ENCODE peak calls at places on chromosomes 2 and 18, in seven cellular contexts. G is AG04450, P is bronchial epithelial cell, T is heart left ventricle, D is astrocyte, U is pancreas, X is endothelial cell of umbilical vein. M is an unnamed sample.

GRCh38 chr2:21779786-21780185 is 656.0 kb downstream of the TDRD15 start:
- DNase-seq in U (no peak), T (no peak), P (no peak), G (no peak), X (no peak), D (no peak), M (no peak)

GRCh38 chr18:56835331-56835730 is 184.2 kb downstream of the WDR7 start:
- DNase-seq in D (peak; percentile 12), P (no peak), U (no peak), T (no peak), X (no peak), G (no peak), M (no peak)

GRCh38 chr18:50982086-50982801 is 14.4 kb downstream of the ELAC1 start:
- DNase-seq in G (no peak), T (no peak), X (no peak), D (no peak), U (no peak), P (no peak), M (no peak)

GRCh38 chr2:239539776-239540100 is 138.9 kb upstream of the HDAC4 start:
- DNase-seq in X (no peak), P (no peak), G (no peak), T (no peak), D (no peak), U (no peak), M (no peak)

GRCh38 chr2:49241991-49242390 is 87.7 kb upstream of the FSHR start:
- DNase-seq in D (peak; percentile 27), T (no peak), U (no peak), X (no peak), G (no peak), P (no peak), M (no peak)

GRCh38 chr2:188414869-188415753 is 123.4 kb downstream of the GULP1 start:
- DNase-seq in X (no peak), D (peak; percentile 29), P (no peak), T (no peak), U (no peak), G (no peak), M (no peak)

GRCh38 chr2:154556146-154556545 is 142.3 kb upstream of the KCNJ3 start:
- DNase-seq in G (no peak), T (no peak), P (no peak), D (no peak), X (no peak), U (no peak), M (no peak)

GRCh38 chr2:14677039-14677438 is 44.5 kb downstream of the LRATD1 start:
- DNase-seq in T (no peak), X (no peak), D (no peak), P (no peak), U (no peak), G (no peak), M (no peak)

GRCh38 chr2:241816431-241817121 is 7.6 kb downstream of the NEU4 start:
- DNase-seq in P (no peak), G (no peak), X (no peak), U (peak; percentile 51), T (no peak), D (no peak), M (no peak)

GRCh38 chr2:213104089-213104902 is 47.1 kb downstream of the IKZF2 start:
- DNase-seq in P (peak; percentile 22), G (peak; percentile 13), T (no peak), X (no peak), D (peak; percentile 62), U (no peak), M (no peak)

GRCh38 chr2:86498468-86499260 is 57.5 kb downstream of the KDM3A start:
- DNase-seq in D (no peak), P (peak; percentile 95), T (no peak), G (no peak), X (no peak), U (no peak), M (no peak)

GRCh38 chr2:234544659-234545611 is 48.1 kb upstream of the ARL4C start:
- DNase-seq in X (peak; percentile 38), P (peak; percentile 13), T (peak; percentile 49), D (peak; percentile 48), U (peak; percentile 90), G (no peak), M (no peak)

GRCh38 chr2:21515903-21516302 is 392.1 kb downstream of the TDRD15 start:
- DNase-seq in U (no peak), T (no peak), G (no peak), D (no peak), X (no peak), P (no peak), M (no peak)

GRCh38 chr2:140814141-140814540 is 1316.7 kb downstream of the LRP1B start:
- DNase-seq in U (no peak), G (no peak), T (no peak), P (no peak), X (no peak), D (no peak), M (no peak)

GRCh38 chr18:59671533-59671932 is 25.7 kb downstream of the CCBE1 start:
- DNase-seq in D (no peak), G (no peak), P (no peak), X (no peak), U (no peak), T (no peak), M (no peak)

GRCh38 chr2:58594175-58594574 is 353.1 kb upstream of the FANCL start:
- DNase-seq in P (no peak), X (no peak), D (no peak), G (no peak), U (no peak), T (no peak), M (no peak)

GRCh38 chr2:88187038-88187676 is 17.0 kb downstream of the THNSL2 start:
- DNase-seq in X (peak; percentile 33), U (peak; percentile 75), P (peak; percentile 51), T (peak; percentile 41), G (no peak), D (no peak), M (no peak)
- TF ChIP-seq CTCF in X (peak; percentile 68), U (peak; percentile 35), P (peak; percentile 72), T (peak; percentile 60), G (peak; percentile 61), D (peak; percentile 46), M (peak; percentile 80)

GRCh38 chr2:10549621-10550020 is 101.5 kb upstream of the ODC1 start:
- DNase-seq in X (no peak), D (no peak), T (no peak), P (no peak), G (no peak), U (no peak), M (no peak)

GRCh38 chr2:10549196-10549595 is 101.1 kb upstream of the ODC1 start:
- DNase-seq in T (no peak), X (no peak), U (no peak), G (no peak), D (no peak), P (no peak), M (no peak)

GRCh38 chr2:10551496-10551895 is 103.4 kb upstream of the ODC1 start:
- DNase-seq in X (no peak), D (no peak), U (no peak), G (no peak), T (no peak), P (no peak), M (no peak)

GRCh38 chr2:10548626-10549025 is 100.5 kb upstream of the ODC1 start:
- DNase-seq in T (no peak), X (peak; percentile 52), P (no peak), D (no peak), U (no peak), G (peak; percentile 15), M (no peak)

GRCh38 chr2:10550206-10551001 is 102.3 kb upstream of the ODC1 start:
- DNase-seq in U (no peak), X (peak; percentile 91), T (peak; percentile 31), G (no peak), P (no peak), D (no peak), M (no peak)
- H3K4me3 ChIP-seq in U (no peak overlapping the region), X (no peak overlapping the region), T (no peak overlapping the region), G (no peak overlapping the region), P (no peak overlapping the region), D (no peak overlapping the region), M (no peak overlapping the region)

GRCh38 chr2:162340822-162341221 is 3.1 kb upstream of the GCA start:
- DNase-seq in X (no peak), D (no peak), T (no peak), U (no peak), P (no peak), G (no peak), M (no peak)

GRCh38 chr2:162342841-162343240 is 1.1 kb upstream of the GCA start:
- DNase-seq in P (no peak), G (no peak), U (no peak), D (no peak), X (no peak), T (no peak), M (no peak)

GRCh38 chr2:162343492-162343823 is 474 bp upstream of the GCA start:
- DNase-seq in D (no peak), U (no peak), G (no peak), P (no peak), T (no peak), X (no peak), M (no peak)

GRCh38 chr2:162344617-162344950 is 652 bp downstream of the GCA start:
- DNase-seq in X (no peak), D (no peak), U (no peak), P (no peak), G (no peak), T (no peak), M (no peak)

DNA sequence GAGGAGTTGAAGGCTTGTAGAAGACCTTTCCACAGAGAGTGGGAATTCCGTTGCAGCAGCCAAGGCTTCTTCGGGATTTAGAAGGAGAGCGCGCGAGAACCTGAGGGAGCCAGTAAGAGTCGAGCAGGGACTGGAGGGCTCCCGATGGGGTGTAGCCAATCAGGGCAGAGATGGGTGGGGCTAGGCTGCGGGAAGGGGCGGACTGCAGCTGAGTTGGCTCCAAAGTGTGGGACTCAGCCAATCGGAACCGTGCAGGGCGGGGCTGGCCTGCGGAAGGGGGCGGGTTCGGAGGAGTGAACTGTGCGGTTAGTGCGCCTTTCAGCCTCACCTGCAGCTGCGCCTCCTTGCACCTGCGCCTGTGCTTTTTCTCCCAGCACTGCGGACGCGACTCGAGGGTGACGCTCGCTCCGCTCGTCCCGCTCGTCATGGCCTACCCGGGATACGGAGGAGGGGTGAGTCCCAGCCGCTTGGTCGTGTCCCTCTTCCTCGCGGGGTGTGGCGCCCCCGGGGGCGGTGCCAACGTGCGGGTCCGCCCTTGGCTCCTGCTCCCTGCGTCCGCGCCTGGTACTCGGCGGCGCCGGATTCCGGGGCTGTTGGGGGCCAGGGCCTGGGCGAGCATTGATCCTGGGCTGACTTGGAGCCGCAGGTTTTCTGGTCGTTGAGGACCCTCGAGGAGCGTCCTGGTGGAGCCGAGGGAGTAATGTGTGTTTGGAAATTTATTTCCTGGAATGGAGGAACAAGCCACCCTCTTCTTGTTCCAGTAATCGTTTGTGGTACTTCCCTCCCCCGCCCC is at the start of gene GCA:
- DNase-seq in T (peak; percentile 97), X (peak; percentile 98), G (peak; percentile 70), U (peak; percentile 97), D (peak; percentile 91), P (peak; percentile 93), M (peak; percentile 85)
- TF ChIP-seq CTCF in T (peak; percentile 31), X (peak; percentile 3), G (no peak), U (no peak), D (no peak), P (peak; percentile 11), M (no peak)

GRCh38 chr2:25290811-25291510 is 50.8 kb downstream of the DNMT3A start:
- DNase-seq in G (no peak), D (peak; percentile 40), X (peak; percentile 89), U (no peak), T (peak; percentile 36), P (peak; percentile 40), M (no peak)
- H3K4me3 ChIP-seq in G (no peak overlapping the region), D (no peak overlapping the region), X (no peak overlapping the region), U (no peak overlapping the region), T (no peak overlapping the region), P (no peak overlapping the region), M (no peak overlapping the region)

M was measured in BJ.